ENCODE peak calls at places on chromosomes 2 and 18, in six cellular contexts. C is A549, I is T follicular helper cell, O is NCI-H1694 treated with DMSO at 0.1 percent for 48 hours, S is T-helper 9 cell, J is esophagus squamous epithelium. Y is an unnamed sample.
A peak's percentile ranks its signal among the peaks of the same experiment; 100 is the strongest.

GRCh38 chr2:189549440-189549832 is 31.1 kb downstream of the SLC40A1 start:
- DNase-seq in J (no peak), O (no peak), I (no peak), C (no peak), S (no peak), Y (no peak)

GRCh38 chr2:148524519-148524919 is 120.0 kb upstream of the EPC2 start:
- DNase-seq in C (no peak), O (no peak), I (peak; percentile 51), S (peak; percentile 49), J (no peak), Y (no peak)

GRCh38 chr2:96158554-96158940 is 13.3 kb upstream of the DUSP2 start:
- DNase-seq in C (no peak), S (no peak), O (no peak), J (no peak), I (no peak), Y (no peak)

GRCh38 chr2:181892795-181893435 is 1.4 kb downstream of the ITPRID2 start:
- DNase-seq in O (peak; percentile 46), C (peak; percentile 22), J (no peak), S (no peak), I (no peak), Y (no peak)

GRCh38 chr2:53182609-53183008 is 585.0 kb upstream of the CHAC2 start:
- DNase-seq in S (no peak), J (no peak), C (no peak), I (no peak), O (no peak), Y (no peak)

GRCh38 chr18:79485788-79486355 is 90.1 kb downstream of the NFATC1 start:
- DNase-seq in O (peak; percentile 29), C (no peak), J (no peak), I (no peak), S (no peak), Y (no peak)

GRCh38 chr2:237631029-237631785 is 3.8 kb downstream of the LRRFIP1 start:
- DNase-seq in J (no peak), I (no peak), C (no peak), S (no peak), O (no peak), Y (no peak)

GRCh38 chr2:189466656-189467055 is 25.4 kb downstream of the WDR75 start:
- DNase-seq in J (no peak), S (no peak), I (no peak), O (no peak), C (peak; percentile 9), Y (no peak)

GRCh38 chr2:170222842-170223241 is 44.9 kb downstream of the MYO3B start:
- DNase-seq in J (no peak), S (no peak), O (no peak), C (no peak), I (no peak), Y (no peak)

GRCh38 chr2:224400886-224401632 is 848 bp downstream of the FAM124B start:
- DNase-seq in C (no peak), I (no peak), S (no peak), J (no peak), O (no peak), Y (no peak)

GRCh38 chr2:96872591-96873349 is 2.9 kb upstream of the SEMA4C start:
- DNase-seq in C (no peak), I (no peak), O (no peak), J (no peak), S (no peak), Y (no peak)

GRCh38 chr2:10080536-10081304 is 509 bp upstream of the CYS1 start:
- DNase-seq in J (no peak), C (no peak), O (no peak), S (peak; percentile 17), I (no peak), Y (no peak)

GRCh38 chr18:61502472-61502871 is 169.2 kb downstream of the CDH20 start:
- DNase-seq in S (no peak), C (peak; percentile 17), O (peak; percentile 64), I (no peak), J (no peak), Y (no peak)

GRCh38 chr2:219010162-219010756 is 17.0 kb upstream of the CRYBA2 start:
- DNase-seq in I (no peak), O (no peak), S (no peak), J (no peak), C (peak; percentile 64), Y (no peak)

GRCh38 chr2:152925540-152926448 is 207.4 kb downstream of the ARL6IP6 start:
- DNase-seq in O (peak; percentile 68), I (no peak), J (peak; percentile 0), C (peak; percentile 23), S (peak; percentile 1), Y (no peak)

GRCh38 chr2:20213651-20214565 is 11.0 kb downstream of the SDC1 start:
- DNase-seq in C (no peak), O (peak; percentile 29), S (no peak), J (no peak), I (no peak), Y (no peak)

GRCh38 chr2:45964945-45965344 is 313.5 kb downstream of the PRKCE start:
- DNase-seq in O (no peak), S (no peak), I (no peak), C (no peak), J (no peak), Y (no peak)

GRCh38 chr2:96604104-96604503 is 34.0 kb downstream of the KANSL3 start:
- DNase-seq in C (peak; percentile 27), S (no peak), I (no peak), J (no peak), O (no peak), Y (no peak)

GRCh38 chr2:228556707-228557106 is 375.2 kb upstream of the SPHKAP start:
- DNase-seq in J (no peak), O (no peak), C (no peak), I (no peak), S (no peak), Y (no peak)

GRCh38 chr2:120223034-120223912 is at the start of gene TMEM185B:
- DNase-seq in J (no peak), C (peak; percentile 82), I (peak; percentile 85), S (peak; percentile 89), O (peak; percentile 64), Y (peak; percentile 90)

GRCh38 chr2:176106636-176107539 is at the start of gene HOXD11:
- DNase-seq in O (peak; percentile 41), S (no peak), I (no peak), J (no peak), C (peak; percentile 31), Y (no peak)

GRCh38 chr2:128643221-128644065 is 324.8 kb upstream of the HS6ST1 start:
- DNase-seq in I (no peak), S (no peak), C (no peak), O (no peak), J (no peak), Y (no peak)

GRCh38 chr18:7303306-7303705 is 72.4 kb downstream of the LRRC30 start:
- DNase-seq in J (no peak), C (no peak), S (no peak), O (no peak), I (no peak), Y (no peak)

GRCh38 chr18:79635127-79635726 is 44.4 kb upstream of the CTDP1 start:
- DNase-seq in C (no peak), S (no peak), J (no peak), I (no peak), O (no peak), Y (no peak)

GRCh38 chr2:29053223-29053622 is 21.1 kb downstream of the PCARE start:
- DNase-seq in I (no peak), C (no peak), S (no peak), J (no peak), O (no peak), Y (no peak)

GRCh38 chr2:167209784-167210183 is 321.5 kb downstream of the XIRP2 start:
- DNase-seq in J (no peak), S (no peak), O (no peak), I (no peak), C (no peak), Y (no peak)

GRCh38 chr2:88190808-88191721 is 20.9 kb downstream of the THNSL2 start:
- DNase-seq in S (no peak), O (no peak), I (no peak), J (no peak), C (peak; percentile 40), Y (no peak)

GRCh38 chr2:200308001-200308400 is 1.5 kb downstream of the SPATS2L start:
- DNase-seq in O (no peak), I (no peak), C (no peak), S (no peak), J (no peak), Y (no peak)

GRCh38 chr2:85800576-85800975 is 46.8 kb downstream of the ATOH8 start:
- DNase-seq in C (no peak), J (no peak), O (no peak), S (no peak), I (no peak), Y (no peak)

GRCh38 chr2:20409039-20409438 is 37.8 kb upstream of the RHOB start:
- DNase-seq in J (no peak), C (no peak), S (no peak), I (no peak), O (no peak), Y (no peak)

GRCh38 chr18:58813821-58814220 is 50.9 kb upstream of the ZNF532 start:
- DNase-seq in J (no peak), O (no peak), C (no peak), S (no peak), I (no peak), Y (no peak)

GRCh38 chr2:147945660-147946059 is 74.9 kb downstream of the ORC4 start:
- DNase-seq in I (no peak), S (no peak), O (no peak), C (no peak), J (no peak), Y (no peak)

GRCh38 chr2:109558076-109558882 is 55.5 kb downstream of the SEPTIN10 start:
- DNase-seq in S (no peak), J (no peak), I (no peak), O (no peak), C (peak; percentile 46), Y (no peak)

GRCh38 chr2:225512469-225512868 is 113.0 kb downstream of the NYAP2 start:
- DNase-seq in I (no peak), C (no peak), J (no peak), O (no peak), S (no peak), Y (no peak)

GRCh38 chr2:216765810-216766259 is 70.5 kb upstream of the IGFBP5 start:
- DNase-seq in O (no peak), J (no peak), I (no peak), C (no peak), S (no peak), Y (no peak)

GRCh38 chr2:70828914-70829824 is 6.4 kb downstream of the CD207 start:
- DNase-seq in O (no peak), C (no peak), S (no peak), J (no peak), I (no peak), Y (no peak)